ENCODE peak calls at places on chromosomes 1 and 21, in four cellular contexts. One of them, this sample, is unnamed.

GRCh38 chr1:91541918-91542533 is 41.4 kb downstream of the CDC7 start:
- DNase-seq in SK-N-SH: no peak
- DNase-seq in neural progenitor cell: no peak
- DNase-seq in GM23338: no peak
- DNase-seq in this sample: no peak

GRCh38 chr1:98049370-98050115 is 128.7 kb upstream of the DPYD start:
- DNase-seq in SK-N-SH: peak; percentile 51
- DNase-seq in neural progenitor cell: peak; percentile 64
- DNase-seq in GM23338: peak; percentile 51
- DNase-seq in this sample: no peak

GRCh38 chr1:70353641-70354331 is 736 bp downstream of the ANKRD13C start:
- DNase-seq in SK-N-SH: no peak
- DNase-seq in neural progenitor cell: peak; percentile 38
- DNase-seq in GM23338: peak; percentile 41
- DNase-seq in this sample: peak; percentile 82

GRCh38 chr1:153100241-153100640 is 5.9 kb upstream of the SPRR2E start:
- DNase-seq in SK-N-SH: no peak
- DNase-seq in neural progenitor cell: no peak
- DNase-seq in GM23338: no peak
- DNase-seq in this sample: peak; percentile 97

GRCh38 chr1:25642710-25643109 is 26.1 kb downstream of the MAN1C1 start:
- DNase-seq in SK-N-SH: no peak
- DNase-seq in neural progenitor cell: no peak
- DNase-seq in GM23338: no peak
- DNase-seq in this sample: no peak

GRCh38 chr1:116681343-116681899 is 13.9 kb upstream of the IGSF3 start:
- DNase-seq in SK-N-SH: no peak
- DNase-seq in neural progenitor cell: no peak
- DNase-seq in GM23338: no peak
- DNase-seq in this sample: no peak

GRCh38 chr1:183911285-183911684 is 106.4 kb downstream of the RGL1 start:
- DNase-seq in SK-N-SH: no peak
- DNase-seq in neural progenitor cell: no peak
- DNase-seq in GM23338: no peak
- DNase-seq in this sample: no peak

GRCh38 chr1:151340870-151341754 is 5.9 kb downstream of the RFX5 start:
- DNase-seq in SK-N-SH: peak; percentile 67
- DNase-seq in neural progenitor cell: peak; percentile 94
- DNase-seq in GM23338: peak; percentile 98
- DNase-seq in this sample: peak; percentile 93

GRCh38 chr1:243708210-243708609 is 141.8 kb downstream of the AKT3 start:
- DNase-seq in SK-N-SH: no peak
- DNase-seq in neural progenitor cell: no peak
- DNase-seq in GM23338: no peak
- DNase-seq in this sample: peak; percentile 50

GRCh38 chr1:3915551-3916121 is 15.6 kb upstream of the C1orf174 start:
- DNase-seq in SK-N-SH: no peak
- DNase-seq in neural progenitor cell: no peak
- DNase-seq in GM23338: no peak
- DNase-seq in this sample: no peak

GRCh38 chr1:194105381-194105780 is 919.0 kb upstream of the B3GALT2 start:
- DNase-seq in SK-N-SH: no peak
- DNase-seq in neural progenitor cell: no peak
- DNase-seq in GM23338: no peak
- DNase-seq in this sample: no peak

GRCh38 chr21:19328954-19329353 is 925.4 kb upstream of the TMPRSS15 start:
- DNase-seq in SK-N-SH: no peak
- DNase-seq in neural progenitor cell: no peak
- DNase-seq in GM23338: no peak
- DNase-seq in this sample: no peak

GRCh38 chr21:41819856-41820281 is 53.0 kb upstream of the RIPK4 start:
- DNase-seq in SK-N-SH: no peak
- DNase-seq in neural progenitor cell: no peak
- DNase-seq in GM23338: no peak
- DNase-seq in this sample: no peak

GRCh38 chr1:57966751-57967406 is 543.0 kb upstream of the DAB1 start:
- DNase-seq in SK-N-SH: no peak
- DNase-seq in neural progenitor cell: peak; percentile 73
- DNase-seq in GM23338: peak; percentile 85
- DNase-seq in this sample: no peak

GRCh38 chr1:2982615-2983318 is 38.5 kb upstream of the ACTRT2 start:
- DNase-seq in SK-N-SH: no peak
- DNase-seq in neural progenitor cell: no peak
- DNase-seq in GM23338: no peak
- DNase-seq in this sample: no peak

GRCh38 chr1:119075614-119076013 is 64.8 kb downstream of the WARS2 start:
- DNase-seq in SK-N-SH: no peak
- DNase-seq in neural progenitor cell: no peak
- DNase-seq in GM23338: no peak
- DNase-seq in this sample: peak; percentile 60

GRCh38 chr1:181483084-181483559 is at the start of gene CACNA1E:
- DNase-seq in SK-N-SH: no peak
- DNase-seq in neural progenitor cell: no peak
- DNase-seq in GM23338: no peak
- DNase-seq in this sample: no peak

GRCh38 chr1:63873751-63874150 is 99.9 kb downstream of the ROR1 start:
- DNase-seq in SK-N-SH: no peak
- DNase-seq in neural progenitor cell: no peak
- DNase-seq in GM23338: no peak
- DNase-seq in this sample: peak; percentile 89

GRCh38 chr1:110393691-110394564 is 3.1 kb upstream of the SLC16A4 start:
- DNase-seq in SK-N-SH: no peak
- DNase-seq in neural progenitor cell: no peak
- DNase-seq in GM23338: no peak
- DNase-seq in this sample: peak; percentile 89
- H3F3A ChIP-seq in SK-N-SH: peaks cover 22% of the 10 kb centered on the region
- H3F3A ChIP-seq in neural progenitor cell: no peaks in the 10 kb centered on the region
- H3F3A ChIP-seq in GM23338: no peaks in the 10 kb centered on the region
- H3F3A ChIP-seq in this sample: peaks cover 10% of the 10 kb centered on the region

DNA sequence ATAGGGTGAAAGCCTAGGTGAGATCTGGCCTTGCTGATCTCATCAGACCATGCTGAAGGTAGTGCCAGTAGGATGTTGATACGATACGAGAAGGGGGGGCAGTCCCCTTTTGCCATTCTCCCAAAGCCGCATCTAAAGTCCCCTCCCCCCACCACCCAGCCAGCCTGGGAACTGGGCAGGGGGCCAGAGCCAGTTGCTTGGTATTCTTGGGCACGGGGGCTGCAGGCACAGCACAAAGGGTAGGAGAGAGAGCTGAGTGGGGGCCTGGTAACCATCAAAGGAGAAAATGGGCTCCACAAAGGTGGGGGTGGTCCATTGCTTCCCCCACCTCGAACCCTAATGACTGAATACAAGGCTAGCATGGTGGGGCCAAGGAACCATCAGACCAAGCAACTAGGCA is 5.4 kb downstream of the PEA15 start:
- DNase-seq in SK-N-SH: peak; percentile 44
- DNase-seq in neural progenitor cell: no peak
- DNase-seq in GM23338: no peak
- DNase-seq in this sample: no peak
- H3F3A ChIP-seq in SK-N-SH: peaks cover 37% of the 10 kb centered on the region
- H3F3A ChIP-seq in neural progenitor cell: peaks cover 53% of the 10 kb centered on the region
- H3F3A ChIP-seq in GM23338: peaks cover 17% of the 10 kb centered on the region
- H3F3A ChIP-seq in this sample: no peaks in the 10 kb centered on the region

GRCh38 chr1:22169816-22170215 is 26.9 kb upstream of the WNT4 start:
- DNase-seq in SK-N-SH: no peak
- DNase-seq in neural progenitor cell: peak; percentile 20
- DNase-seq in GM23338: no peak
- DNase-seq in this sample: no peak

GRCh38 chr1:22171951-22172715 is 29.2 kb upstream of the WNT4 start:
- DNase-seq in SK-N-SH: no peak
- DNase-seq in neural progenitor cell: no peak
- DNase-seq in GM23338: peak; percentile 45
- DNase-seq in this sample: no peak

GRCh38 chr1:22164841-22165808 is 22.2 kb upstream of the WNT4 start:
- DNase-seq in SK-N-SH: no peak
- DNase-seq in neural progenitor cell: no peak
- DNase-seq in GM23338: no peak
- DNase-seq in this sample: no peak

GRCh38 chr1:22166439-22166838 is 23.5 kb upstream of the WNT4 start:
- DNase-seq in SK-N-SH: no peak
- DNase-seq in neural progenitor cell: no peak
- DNase-seq in GM23338: no peak
- DNase-seq in this sample: no peak

DNA sequence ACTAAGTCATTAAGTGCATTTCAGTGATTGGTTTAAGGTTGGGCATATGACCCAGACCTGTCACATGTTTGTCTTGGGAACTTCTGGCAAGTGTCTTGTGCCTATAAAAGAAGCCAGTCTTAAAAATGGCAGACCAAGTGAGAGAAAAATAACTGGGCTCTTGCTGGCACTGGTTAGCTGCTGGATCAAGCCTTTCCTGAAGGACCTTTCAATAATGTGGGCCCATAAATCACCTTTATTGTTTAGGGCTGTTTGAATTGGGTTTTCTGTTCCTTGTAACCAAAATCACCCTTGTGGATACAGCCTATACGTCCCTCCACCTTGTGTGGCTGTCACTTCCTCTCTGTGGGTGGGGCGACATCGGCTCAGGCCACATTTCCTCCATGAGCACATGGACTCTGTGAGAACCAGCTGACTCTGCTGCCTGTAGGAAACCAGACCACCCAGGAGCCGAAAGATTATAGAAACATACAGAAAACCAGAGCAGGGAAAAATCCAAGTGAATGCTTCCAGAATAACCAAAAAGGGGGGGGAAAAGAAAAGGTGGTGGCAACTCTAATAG is 25.6 kb upstream of the WNT4 start:
- DNase-seq in SK-N-SH: no peak
- DNase-seq in neural progenitor cell: no peak
- DNase-seq in GM23338: no peak
- DNase-seq in this sample: no peak
- H3F3A ChIP-seq in SK-N-SH: no peaks in the 10 kb centered on the region
- H3F3A ChIP-seq in neural progenitor cell: no peaks in the 10 kb centered on the region
- H3F3A ChIP-seq in GM23338: no peaks in the 10 kb centered on the region
- H3F3A ChIP-seq in this sample: no peaks in the 10 kb centered on the region

GRCh38 chr1:214570442-214570841 is 19.0 kb upstream of the PTPN14 start:
- DNase-seq in SK-N-SH: no peak
- DNase-seq in neural progenitor cell: no peak
- DNase-seq in GM23338: no peak
- DNase-seq in this sample: peak; percentile 88

GRCh38 chr1:214567481-214567980 is 16.1 kb upstream of the PTPN14 start:
- DNase-seq in SK-N-SH: no peak
- DNase-seq in neural progenitor cell: no peak
- DNase-seq in GM23338: no peak
- DNase-seq in this sample: no peak

GRCh38 chr1:214566158-214567104 is 15.0 kb upstream of the PTPN14 start:
- DNase-seq in SK-N-SH: no peak
- DNase-seq in neural progenitor cell: no peak
- DNase-seq in GM23338: no peak
- DNase-seq in this sample: peak; percentile 96

GRCh38 chr1:214569357-214570004 is 18.1 kb upstream of the PTPN14 start:
- DNase-seq in SK-N-SH: no peak
- DNase-seq in neural progenitor cell: no peak
- DNase-seq in GM23338: no peak
- DNase-seq in this sample: peak; percentile 85

DNA sequence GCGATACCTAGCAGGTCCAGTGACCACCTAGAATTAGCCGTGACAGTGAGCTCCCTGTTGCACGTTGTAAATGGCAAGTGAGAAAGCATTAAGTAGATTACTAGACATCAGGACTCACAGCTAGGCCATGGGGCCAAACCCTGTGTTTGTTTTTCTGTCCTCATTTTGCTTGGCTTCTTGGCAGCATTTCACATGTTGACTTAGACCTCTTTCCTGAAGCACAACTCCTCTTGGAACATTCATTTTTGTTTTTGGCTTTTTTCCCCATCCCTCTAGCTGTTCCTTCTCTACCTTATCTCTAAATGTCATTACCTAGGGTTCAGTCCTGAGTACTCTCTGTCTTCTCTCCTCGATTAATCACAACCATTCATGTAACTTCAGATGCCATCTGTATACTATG is 16.9 kb upstream of the PTPN14 start:
- DNase-seq in SK-N-SH: no peak
- DNase-seq in neural progenitor cell: no peak
- DNase-seq in GM23338: no peak
- DNase-seq in this sample: peak; percentile 85
- H3F3A ChIP-seq in SK-N-SH: peaks cover 61% of the 10 kb centered on the region
- H3F3A ChIP-seq in neural progenitor cell: no peaks in the 10 kb centered on the region
- H3F3A ChIP-seq in GM23338: no peaks in the 10 kb centered on the region
- H3F3A ChIP-seq in this sample: peaks cover 5% of the 10 kb centered on the region